ENCODE peak calls at places on chromosomes 7 and 10, in seven cellular contexts. J, C, Y, H, Z, D and V are unnamed samples.

GRCh38 chr10:100746413-100746931 is 1.1 kb downstream of the PAX2 start:
- DNase-seq in J (no peak), C (no peak), Y (no peak), H (no peak), Z (no peak), D (no peak), V (no peak)

GRCh38 chr7:28296571-28297483 is 115.5 kb upstream of the CREB5 start:
- DNase-seq in J (peak), C (no peak), Y (no peak), H (peak), Z (peak), D (peak), V (no peak)

GRCh38 chr7:35781200-35781701 is 19.6 kb upstream of the SEPTIN7 start:
- DNase-seq in J (no peak), C (no peak), Y (no peak), H (no peak), Z (no peak), D (peak), V (no peak)

GRCh38 chr7:17239683-17240521 is 58.5 kb upstream of the AHR start:
- DNase-seq in J (no peak), C (no peak), Y (no peak), H (no peak), Z (no peak), D (peak), V (no peak)

GRCh38 chr10:29621161-29621560 is 13.6 kb downstream of the SVIL start:
- DNase-seq in J (peak), C (no peak), Y (no peak), H (no peak), Z (peak), D (peak), V (peak)

GRCh38 chr7:28083159-28083997 is 97.2 kb downstream of the JAZF1 start:
- DNase-seq in J (peak), C (no peak), Y (no peak), H (no peak), Z (no peak), D (peak), V (no peak)

GRCh38 chr7:91720255-91720937 is 160.1 kb downstream of the MTERF1 start:
- DNase-seq in J (no peak), C (no peak), Y (no peak), H (no peak), Z (no peak), D (peak), V (no peak)

GRCh38 chr10:28997736-28998135 is 291.1 kb upstream of the LYZL1 start:
- DNase-seq in J (no peak), C (no peak), Y (no peak), H (no peak), Z (no peak), D (no peak), V (no peak)

GRCh38 chr7:37491919-37492694 is 43.4 kb upstream of the ELMO1 start:
- DNase-seq in J (no peak), C (no peak), Y (no peak), H (no peak), Z (peak), D (no peak), V (no peak)

GRCh38 chr10:71266147-71266917 is 52.7 kb upstream of the SLC29A3 start:
- DNase-seq in J (no peak), C (peak), Y (peak), H (no peak), Z (no peak), D (peak), V (no peak)

GRCh38 chr10:33236916-33237315 is 97.6 kb downstream of the NRP1 start:
- DNase-seq in J (no peak), C (no peak), Y (no peak), H (no peak), Z (no peak), D (no peak), V (no peak)

GRCh38 chr10:43340619-43341018 is 30.8 kb upstream of the FXYD4 start:
- DNase-seq in J (peak), C (no peak), Y (no peak), H (no peak), Z (no peak), D (no peak), V (no peak)

GRCh38 chr7:6261699-6262098 is 10.7 kb downstream of the CYTH3 start:
- DNase-seq in J (no peak), C (no peak), Y (no peak), H (no peak), Z (no peak), D (no peak), V (no peak)

GRCh38 chr7:6258440-6259182 is 13.8 kb downstream of the CYTH3 start:
- DNase-seq in J (no peak), C (no peak), Y (no peak), H (no peak), Z (no peak), D (peak), V (peak)

GRCh38 chr7:6259257-6259656 is 13.2 kb downstream of the CYTH3 start:
- DNase-seq in J (no peak), C (no peak), Y (no peak), H (no peak), Z (no peak), D (peak), V (no peak)

GRCh38 chr7:6260291-6261183 is 11.9 kb downstream of the CYTH3 start:
- DNase-seq in J (no peak), C (no peak), Y (no peak), H (no peak), Z (no peak), D (peak), V (no peak)

GRCh38 chr7:6262206-6262605 is 10.2 kb downstream of the CYTH3 start:
- DNase-seq in J (no peak), C (no peak), Y (no peak), H (no peak), Z (no peak), D (no peak), V (no peak)
- H3K27ac ChIP-seq in J (no peak), C (no peak), Y (peak), H (no peak), Z (no peak), D (no peak), V (no peak)

GRCh38 chr7:1288390-1288995 is 55.8 kb downstream of the UNCX start:
- DNase-seq in J (no peak), C (no peak), Y (no peak), H (no peak), Z (no peak), D (no peak), V (no peak)

GRCh38 chr7:1288996-1289551 is 56.4 kb downstream of the UNCX start:
- DNase-seq in J (no peak), C (no peak), Y (no peak), H (no peak), Z (no peak), D (no peak), V (no peak)

GRCh38 chr7:1285556-1286301 is 53.1 kb downstream of the UNCX start:
- DNase-seq in J (no peak), C (no peak), Y (no peak), H (no peak), Z (no peak), D (no peak), V (no peak)

GRCh38 chr7:1287629-1288225 is 55.1 kb downstream of the UNCX start:
- DNase-seq in J (no peak), C (no peak), Y (no peak), H (no peak), Z (no peak), D (no peak), V (no peak)

DNA sequence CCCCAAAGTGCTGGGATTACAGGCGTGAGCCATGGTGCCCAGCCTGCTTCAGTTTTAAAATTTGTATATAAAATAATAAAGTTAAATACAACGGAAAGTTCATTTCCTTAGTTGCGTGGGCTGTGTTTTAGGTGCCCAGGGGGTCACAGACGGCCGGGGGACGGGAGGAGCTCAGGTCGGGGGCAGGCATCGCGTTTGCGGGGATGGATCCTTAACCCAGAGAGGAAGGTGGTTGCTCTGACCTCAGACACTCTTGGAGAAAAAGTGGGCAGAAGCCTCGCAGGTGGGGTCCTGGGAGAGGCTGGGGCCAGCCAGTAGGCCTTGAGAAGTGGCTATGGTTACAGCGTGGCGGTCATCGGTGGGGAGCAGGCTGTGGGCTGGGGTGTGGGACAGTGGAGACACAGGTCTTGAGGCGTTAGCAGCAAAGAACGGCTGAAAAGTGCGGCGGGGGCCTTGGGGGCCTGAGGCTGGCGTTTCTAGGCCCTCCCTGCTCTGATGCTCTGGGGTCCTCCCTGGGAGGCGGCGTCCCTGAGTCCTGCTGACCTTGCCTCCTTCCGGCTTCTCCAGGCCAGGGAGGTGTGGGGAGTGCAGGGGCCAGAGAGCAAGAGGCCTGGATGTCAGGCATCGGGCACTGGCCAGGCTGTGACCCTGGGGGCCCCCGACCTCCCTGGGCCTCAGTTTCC is 54.4 kb downstream of the UNCX start:
- DNase-seq in J (no peak), C (no peak), Y (no peak), H (no peak), Z (no peak), D (no peak), V (no peak)
- H3K27ac ChIP-seq in J (no peak), C (no peak), Y (no peak), H (no peak), Z (no peak), D (no peak), V (no peak)

GRCh38 chr7:84187087-84187805 is 7.3 kb downstream of the SEMA3A start:
- DNase-seq in J (no peak), C (no peak), Y (no peak), H (no peak), Z (no peak), D (no peak), V (no peak)
- H3K27ac ChIP-seq in J (no peak), C (no peak), Y (no peak), H (no peak), Z (peak), D (peak), V (peak)

DNA sequence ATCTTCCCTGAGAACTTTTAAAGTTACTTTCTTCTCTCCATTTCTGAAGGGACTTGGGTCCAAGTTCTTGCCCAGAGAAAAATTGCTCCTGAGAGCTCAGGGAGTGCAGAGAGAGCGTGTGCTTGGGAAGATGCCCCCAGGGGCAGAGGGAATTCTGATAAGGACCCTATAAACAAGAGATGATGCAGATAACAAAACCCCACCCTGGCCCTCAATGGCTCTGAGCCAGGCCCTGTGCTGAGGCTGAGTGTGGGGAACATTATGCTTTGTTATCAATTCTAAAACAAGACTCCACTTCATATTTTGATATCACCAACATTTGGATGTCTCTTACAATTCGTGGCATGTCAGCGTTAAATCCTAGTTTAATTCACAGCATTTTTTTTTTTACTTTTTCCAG is 34.4 kb upstream of the HABP2 start:
- DNase-seq in J (no peak), C (no peak), Y (no peak), H (no peak), Z (no peak), D (no peak), V (no peak)
- H3K27ac ChIP-seq in J (no peak), C (no peak), Y (no peak), H (no peak), Z (no peak), D (no peak), V (no peak)

GRCh38 chr7:29562307-29562706 is 1.3 kb upstream of the PRR15 start:
- DNase-seq in J (no peak), C (no peak), Y (no peak), H (no peak), Z (no peak), D (no peak), V (no peak)
- H3K27ac ChIP-seq in J (no peak), C (no peak), Y (no peak), H (no peak), Z (no peak), D (no peak), V (no peak)

DNA sequence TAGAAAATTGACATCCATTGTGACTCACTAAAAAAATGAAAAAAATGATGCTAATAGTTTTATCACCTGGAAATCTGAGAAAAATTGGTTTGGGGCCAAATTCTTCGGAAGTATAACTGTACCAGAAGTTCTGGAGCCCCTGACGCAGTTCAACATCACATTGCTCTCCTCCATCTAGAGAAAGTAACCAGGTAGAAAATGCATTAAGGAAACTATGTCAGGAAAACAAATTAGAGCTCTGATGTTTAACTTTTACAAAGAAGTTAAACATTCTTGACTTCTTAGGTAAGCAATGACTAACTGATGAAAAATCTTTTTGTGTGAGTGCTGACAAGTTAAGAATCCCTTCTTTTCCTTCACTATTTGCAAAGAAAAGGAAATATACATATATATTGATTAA is 61.1 kb upstream of the TMEM196 start:
- DNase-seq in J (no peak), C (no peak), Y (no peak), H (no peak), Z (no peak), D (no peak), V (no peak)
- H3K27ac ChIP-seq in J (no peak), C (no peak), Y (no peak), H (no peak), Z (no peak), D (no peak), V (no peak)

GRCh38 chr10:114166053-114166452 is 8.0 kb downstream of the CCDC186 start:
- DNase-seq in J (no peak), C (no peak), Y (no peak), H (no peak), Z (no peak), D (no peak), V (no peak)
- H3K27ac ChIP-seq in J (no peak), C (no peak), Y (peak), H (no peak), Z (no peak), D (no peak), V (no peak)

GRCh38 chr10:132607491-132607890 is 69.9 kb downstream of the INPP5A start:
- DNase-seq in J (no peak), C (no peak), Y (no peak), H (no peak), Z (no peak), D (no peak), V (peak)
- H3K27ac ChIP-seq in J (no peak), C (no peak), Y (no peak), H (no peak), Z (no peak), D (no peak), V (no peak)

GRCh38 chr10:6273351-6273750 is 70.6 kb downstream of the PFKFB3 start:
- DNase-seq in J (no peak), C (no peak), Y (no peak), H (no peak), Z (no peak), D (no peak), V (no peak)

GRCh38 chr10:6272126-6272525 is 69.4 kb downstream of the PFKFB3 start:
- DNase-seq in J (no peak), C (no peak), Y (no peak), H (no peak), Z (no peak), D (no peak), V (no peak)

GRCh38 chr10:6269953-6270867 is 67.5 kb downstream of the PFKFB3 start:
- DNase-seq in J (no peak), C (no peak), Y (no peak), H (peak), Z (no peak), D (no peak), V (no peak)

GRCh38 chr10:6270951-6271350 is 68.2 kb downstream of the PFKFB3 start:
- DNase-seq in J (no peak), C (no peak), Y (no peak), H (no peak), Z (no peak), D (no peak), V (no peak)

GRCh38 chr10:6271663-6272062 is 68.9 kb downstream of the PFKFB3 start:
- DNase-seq in J (no peak), C (no peak), Y (no peak), H (no peak), Z (no peak), D (no peak), V (no peak)
- H3K27ac ChIP-seq in J (no peak), C (no peak), Y (no peak), H (no peak), Z (no peak), D (no peak), V (no peak)

DNA sequence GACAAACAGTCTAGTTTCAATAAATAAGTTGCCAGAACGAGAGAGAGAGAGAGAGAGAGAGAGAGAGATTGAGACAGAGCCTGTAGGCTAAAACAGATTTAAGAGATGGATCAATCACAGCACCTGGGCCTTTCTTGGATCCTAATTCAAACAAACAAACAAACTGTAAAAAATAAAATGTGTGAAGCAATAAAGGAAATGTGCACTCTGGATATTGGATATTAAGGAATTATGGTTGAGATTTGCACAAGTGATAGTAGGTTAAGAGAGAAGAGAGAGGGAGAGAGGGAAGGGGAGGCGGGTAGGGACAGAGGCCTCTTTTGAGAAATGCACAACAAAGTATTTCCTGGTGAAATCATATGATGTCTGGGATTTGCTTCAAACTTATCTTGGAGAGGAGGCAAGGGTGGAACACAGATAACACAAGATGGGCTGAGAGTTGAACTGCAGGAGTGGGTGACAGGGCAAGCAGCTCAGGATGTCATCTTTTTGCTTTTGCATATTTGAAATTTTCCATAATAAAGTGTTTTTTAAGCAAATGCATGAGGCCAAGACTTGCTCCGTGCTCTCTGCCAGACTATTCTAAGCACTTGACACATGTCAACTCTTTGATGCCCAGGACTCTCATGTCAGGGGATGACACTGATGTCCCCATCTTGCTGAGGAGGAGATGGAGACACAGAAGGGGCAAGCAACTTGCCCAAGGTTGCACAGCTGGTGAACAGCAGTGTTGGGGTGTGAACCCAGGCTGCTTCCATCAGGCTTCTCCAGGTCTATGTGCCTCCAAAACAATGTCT is 9.2 kb upstream of the AEBP1 start:
- DNase-seq in J (no peak), C (no peak), Y (no peak), H (no peak), Z (no peak), D (no peak), V (no peak)
- H3K27ac ChIP-seq in J (no peak), C (no peak), Y (peak), H (no peak), Z (no peak), D (no peak), V (no peak)